ENCODE peak calls at places on chromosomes 16 and 17, in four cellular contexts. X, B, U and L are unnamed samples.

GRCh38 chr17:72764632-72765041 is 327.9 kb downstream of the SLC39A11 start:
- DNase-seq in U (peak), X (peak), B (no peak), L (no peak)

GRCh38 chr17:14070344-14071007 is 1.2 kb downstream of the COX10 start:
- DNase-seq in B (no peak), U (no peak), X (no peak), L (no peak)

GRCh38 chr17:647340-648197 is 67.1 kb downstream of the VPS53 start:
- DNase-seq in B (no peak), U (no peak), X (no peak), L (no peak)

GRCh38 chr16:85461814-85462404 is 151.2 kb upstream of the GSE1 start:
- DNase-seq in B (peak), X (peak), U (peak), L (peak)

GRCh38 chr17:74031314-74032080 is 172.0 kb upstream of the RPL38 start:
- DNase-seq in U (no peak), X (no peak), B (no peak), L (no peak)

GRCh38 chr16:50079741-50080140 is 14.0 kb downstream of the HEATR3 start:
- DNase-seq in U (no peak), X (no peak), B (no peak), L (no peak)

GRCh38 chr17:18910881-18911280 is 41.1 kb upstream of the SLC5A10 start:
- DNase-seq in B (no peak), U (no peak), X (no peak), L (no peak)

GRCh38 chr16:5058476-5058875 is 7.3 kb downstream of the C16orf89 start:
- DNase-seq in U (no peak), B (peak), X (no peak), L (no peak)

GRCh38 chr17:71438631-71439146 is 682.1 kb upstream of the SOX9 start:
- DNase-seq in U (peak), B (no peak), X (peak), L (no peak)

GRCh38 chr17:77601054-77601979 is 357.2 kb upstream of the TNRC6C start:
- DNase-seq in X (no peak), U (no peak), B (peak), L (no peak)

GRCh38 chr17:21524211-21524591 is 148.0 kb downstream of the KCNJ12 start:
- DNase-seq in X (peak), U (no peak), B (no peak), L (no peak)

GRCh38 chr17:3995067-3995466 is 30.8 kb upstream of the ATP2A3 start:
- DNase-seq in X (no peak), U (no peak), B (no peak), L (no peak)

GRCh38 chr16:30961384-30961783 is 3.8 kb downstream of the SETD1A start:
- DNase-seq in U (no peak), X (no peak), B (no peak), L (no peak)

GRCh38 chr17:17077861-17078732 is 35.8 kb downstream of the MPRIP start:
- DNase-seq in X (no peak), B (peak), U (no peak), L (no peak)

GRCh38 chr16:23320695-23321094 is 18.6 kb downstream of the SCNN1B start:
- DNase-seq in B (no peak), X (no peak), U (no peak), L (no peak)

GRCh38 chr16:63067141-63067540 is 1030.9 kb upstream of the CDH8 start:
- DNase-seq in X (no peak), U (no peak), B (no peak), L (no peak)

GRCh38 chr16:11896776-11897175 is 19.0 kb downstream of the GSPT1 start:
- DNase-seq in X (peak), B (no peak), U (peak), L (no peak)

GRCh38 chr17:82244413-82245140 is 15.7 kb downstream of the SLC16A3 start:
- DNase-seq in U (peak), B (no peak), X (no peak), L (no peak)

GRCh38 chr16:80198995-80199299 is 341.8 kb upstream of the DYNLRB2 start:
- DNase-seq in B (no peak), X (no peak), U (peak), L (no peak)

GRCh38 chr16:68517606-68518161 is 21.4 kb upstream of the ZFP90 start:
- DNase-seq in X (no peak), U (no peak), B (no peak), L (no peak)

GRCh38 chr16:88804552-88805339 is 1.2 kb downstream of the CDT1 start:
- DNase-seq in U (no peak), X (no peak), B (no peak), L (no peak)

GRCh38 chr17:81015135-81015534 is 19.8 kb upstream of the BAIAP2 start:
- DNase-seq in X (no peak), B (no peak), U (no peak), L (no peak)
- H3K4me3 ChIP-seq in X (no peak), B (no peak), U (no peak), L (no peak)

GRCh38 chr17:54353789-54354525 is 531.2 kb downstream of the KIF2B start:
- DNase-seq in U (no peak), X (no peak), B (no peak), L (peak)
- H3K4me3 ChIP-seq in U (no peak), X (no peak), B (no peak), L (no peak)

DNA sequence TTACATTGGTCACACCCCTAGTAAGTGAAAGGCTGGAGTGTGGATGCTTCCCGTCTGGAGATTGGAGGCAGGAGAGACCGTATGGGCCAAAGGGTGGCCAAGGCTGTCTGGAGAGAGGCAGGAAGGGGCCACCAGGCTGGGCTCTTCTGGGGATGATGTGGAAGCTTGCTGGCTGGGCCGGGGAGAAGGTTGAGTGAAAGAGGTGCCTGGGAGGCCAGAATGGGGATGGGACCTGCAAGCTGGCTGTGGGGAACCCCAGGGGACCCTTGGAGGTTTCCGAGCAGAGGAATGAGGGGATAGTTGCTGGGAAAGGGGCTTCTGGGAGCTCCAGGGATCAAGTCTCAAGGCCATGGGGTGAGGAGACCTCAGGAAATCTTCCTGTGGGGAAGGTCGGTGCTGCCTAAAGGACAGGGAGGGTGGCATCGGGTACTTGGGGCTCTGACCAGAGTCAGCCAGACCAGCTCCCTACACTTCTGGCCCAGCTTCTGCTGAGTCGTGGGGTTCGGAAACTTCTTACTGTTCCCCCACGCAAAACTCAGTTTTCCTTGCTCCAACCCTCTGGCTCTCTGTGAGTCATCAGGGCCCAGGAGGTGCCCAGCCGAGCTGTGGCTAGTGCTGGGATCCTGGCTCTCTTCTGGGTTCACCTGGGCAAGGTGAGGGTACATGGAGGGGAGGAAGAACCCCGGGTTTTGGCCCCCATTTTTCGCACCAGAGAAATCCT is 3.1 kb downstream of the MRC2 start:
- DNase-seq in B (no peak), U (no peak), X (no peak), L (no peak)
- H3K4me3 ChIP-seq in B (no peak), U (peak), X (peak), L (no peak)

GRCh38 chr17:38589462-38590114 is 16.2 kb downstream of the SRCIN1 start:
- DNase-seq in B (no peak), X (no peak), U (no peak), L (no peak)

GRCh38 chr17:38592487-38592886 is 13.3 kb downstream of the SRCIN1 start:
- DNase-seq in B (no peak), U (no peak), X (no peak), L (no peak)

GRCh38 chr17:38591759-38592241 is 14.0 kb downstream of the SRCIN1 start:
- DNase-seq in B (no peak), X (no peak), U (no peak), L (peak)

GRCh38 chr17:38588775-38589174 is 17.0 kb downstream of the SRCIN1 start:
- DNase-seq in B (no peak), U (no peak), X (no peak), L (no peak)

DNA sequence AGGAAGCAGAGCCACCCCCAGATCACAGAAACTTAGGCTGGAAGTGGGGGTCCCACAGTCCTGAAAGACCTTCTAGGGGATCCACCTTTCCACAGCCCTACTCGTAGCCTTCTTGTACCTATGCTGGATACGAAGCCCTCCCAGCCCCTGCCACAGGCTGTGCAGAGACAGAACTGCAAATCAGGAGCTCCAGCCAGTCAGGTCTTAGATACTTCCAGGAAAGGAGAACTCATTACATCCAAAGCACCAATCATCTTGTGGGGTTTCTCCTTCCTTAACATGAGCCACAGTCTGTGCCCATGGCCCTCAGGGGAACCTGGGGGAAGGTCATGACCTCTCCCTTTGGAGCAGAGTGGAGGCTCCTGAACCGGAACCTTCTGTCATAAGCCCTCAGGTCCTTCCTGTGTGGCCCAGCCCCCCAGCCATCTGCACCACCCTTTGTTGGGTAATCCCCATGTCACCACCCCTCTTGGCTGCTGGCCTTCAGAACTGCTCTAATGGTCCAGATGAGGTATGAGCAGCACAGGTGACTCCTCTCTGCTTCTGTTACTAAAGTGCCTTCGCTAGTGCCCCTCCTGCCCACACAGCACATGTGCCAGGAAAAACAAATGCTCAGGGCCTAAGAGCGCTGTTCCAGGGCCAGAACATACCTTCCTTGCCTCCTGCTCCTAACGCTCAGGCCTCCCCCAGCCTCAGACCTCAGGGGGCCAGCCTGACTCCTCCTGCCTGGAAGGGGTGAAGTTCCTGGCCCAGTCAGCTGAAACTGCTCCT is 14.6 kb downstream of the SRCIN1 start:
- DNase-seq in X (no peak), U (no peak), B (no peak), L (no peak)
- H3K4me3 ChIP-seq in X (no peak), U (no peak), B (no peak), L (no peak)

GRCh38 chr17:61467416-61468262 is 15.4 kb downstream of the TBX4 start:
- DNase-seq in B (no peak), U (peak), X (no peak), L (no peak)
- H3K4me3 ChIP-seq in B (no peak), U (no peak), X (no peak), L (no peak)